ENCODE peak calls at places on chromosomes 12 and 14, in nine cellular contexts. S, F, X, Y, N, B, R, M and E are unnamed samples.
A peak's percentile ranks its signal among the peaks of the same experiment; 100 is the strongest.

GRCh38 chr14:91727121-91727520 is 4.8 kb downstream of the CATSPERB start:
- DNase-seq in X (no peak), R (no peak), B (no peak), S (peak; percentile 86), N (no peak), F (no peak), M (peak; percentile 72), Y (no peak), E (no peak)

GRCh38 chr12:119334459-119335170 is at the start of gene CCDC60:
- DNase-seq in F (no peak), B (no peak), X (peak; percentile 81), N (no peak), Y (peak; percentile 31), S (no peak), R (no peak), M (no peak), E (no peak)

GRCh38 chr12:68334136-68334535 is 2.0 kb upstream of the MDM1 start:
- DNase-seq in R (no peak), X (no peak), S (no peak), B (no peak), M (no peak), Y (no peak), N (no peak), F (no peak), E (peak; percentile 86)

GRCh38 chr12:716506-716905 is 35.9 kb upstream of the WNK1 start:
- DNase-seq in F (no peak), R (peak; percentile 68), Y (no peak), S (no peak), N (peak; percentile 72), B (peak; percentile 50), M (no peak), X (no peak), E (no peak)

GRCh38 chr12:107109726-107110518 is 16.6 kb upstream of the CRY1 start:
- DNase-seq in M (no peak), X (no peak), N (no peak), F (no peak), S (peak; percentile 19), B (no peak), R (peak; percentile 33), Y (no peak), E (peak; percentile 90)

GRCh38 chr14:50047274-50047676 is 69.1 kb downstream of the VCPKMT start:
- DNase-seq in B (no peak), R (no peak), Y (no peak), S (no peak), F (no peak), M (no peak), X (no peak), N (no peak), E (no peak)

GRCh38 chr12:59401862-59402261 is 194.0 kb upstream of the SLC16A7 start:
- DNase-seq in S (no peak), X (no peak), B (no peak), F (no peak), M (no peak), Y (no peak), N (no peak), R (no peak), E (no peak)

GRCh38 chr12:65204886-65205525 is 35.6 kb downstream of the LEMD3 start:
- DNase-seq in X (no peak), M (no peak), Y (no peak), B (no peak), S (no peak), N (no peak), F (no peak), R (no peak), E (no peak)

GRCh38 chr14:58298880-58299664 is 717 bp downstream of the ARID4A start:
- DNase-seq in R (peak; percentile 20), S (no peak), N (no peak), Y (peak; percentile 64), M (peak; percentile 40), F (no peak), B (no peak), X (peak; percentile 41), E (no peak)

GRCh38 chr12:52720487-52720886 is 17.2 kb upstream of the KRT77 start:
- DNase-seq in F (no peak), R (no peak), N (no peak), S (peak; percentile 6), Y (no peak), B (no peak), X (no peak), M (no peak), E (no peak)

GRCh38 chr12:58364389-58365086 is 423.2 kb downstream of the ATP23 start:
- DNase-seq in Y (no peak), M (peak; percentile 97), F (peak; percentile 97), N (peak; percentile 98), X (no peak), R (peak; percentile 93), B (peak; percentile 91), S (peak; percentile 99), E (no peak)

GRCh38 chr14:95101736-95102677 is 55.3 kb downstream of the DICER1 start:
- DNase-seq in S (no peak), R (no peak), Y (no peak), F (no peak), M (no peak), X (no peak), N (no peak), B (no peak), E (no peak)

GRCh38 chr14:95096476-95096875 is 60.9 kb downstream of the DICER1 start:
- DNase-seq in X (no peak), Y (no peak), R (no peak), M (no peak), F (no peak), N (no peak), S (no peak), B (no peak), E (no peak)

GRCh38 chr14:95095991-95096390 is 61.3 kb downstream of the DICER1 start:
- DNase-seq in N (peak; percentile 17), X (peak; percentile 73), B (no peak), S (no peak), F (no peak), R (no peak), M (no peak), Y (no peak), E (no peak)

GRCh38 chr14:95097385-95097784 is 59.9 kb downstream of the DICER1 start:
- DNase-seq in N (peak; percentile 42), B (peak; percentile 42), Y (no peak), S (no peak), R (peak; percentile 46), M (no peak), X (no peak), F (no peak), E (no peak)

GRCh38 chr14:95098984-95099599 is 58.2 kb downstream of the DICER1 start:
- DNase-seq in N (peak; percentile 85), S (peak; percentile 80), Y (peak; percentile 63), R (peak; percentile 75), B (peak; percentile 75), M (peak; percentile 82), F (peak; percentile 7), X (peak; percentile 48), E (no peak)
- H3K4me3 ChIP-seq in N (no peak overlapping the region), S (no peak overlapping the region), Y (no peak overlapping the region), R (no peak overlapping the region), B (no peak overlapping the region), M (no peak overlapping the region), F (no peak overlapping the region), X (no peak overlapping the region), E (no peak overlapping the region)

GRCh38 chr12:96196781-96197180 is 2.6 kb downstream of the ELK3 start:
- DNase-seq in X (no peak), S (peak; percentile 90), M (peak; percentile 80), B (no peak), Y (no peak), F (no peak), R (no peak), N (peak; percentile 29), E (no peak)

GRCh38 chr12:96201272-96202227 is 7.4 kb downstream of the ELK3 start:
- DNase-seq in N (peak; percentile 69), M (no peak), S (no peak), X (no peak), F (no peak), B (no peak), R (no peak), Y (no peak), E (no peak)

GRCh38 chr12:96197503-96198272 is 3.5 kb downstream of the ELK3 start:
- DNase-seq in X (no peak), R (peak; percentile 91), F (peak; percentile 74), S (peak; percentile 99), M (peak; percentile 95), B (peak; percentile 93), N (peak; percentile 90), Y (no peak), E (no peak)

GRCh38 chr12:96198970-96199369 is 4.8 kb downstream of the ELK3 start:
- DNase-seq in F (peak; percentile 69), B (peak; percentile 86), Y (no peak), S (peak; percentile 96), R (peak; percentile 79), N (peak; percentile 94), M (peak; percentile 91), X (no peak), E (no peak)

GRCh38 chr12:96199465-96199864 is 5.3 kb downstream of the ELK3 start:
- DNase-seq in Y (no peak), S (no peak), R (no peak), N (no peak), X (no peak), B (no peak), F (no peak), M (no peak), E (no peak)
- H3K4me3 ChIP-seq in Y (no peak overlapping the region), S (no peak overlapping the region), R (no peak overlapping the region), N (no peak overlapping the region), X (no peak overlapping the region), B (no peak overlapping the region), F (no peak overlapping the region), M (no peak overlapping the region), E (no peak overlapping the region)

GRCh38 chr12:101929365-101930041 is 52.1 kb downstream of the DRAM1 start:
- DNase-seq in B (no peak), M (no peak), N (no peak), Y (no peak), R (no peak), S (no peak), F (no peak), X (no peak), E (no peak)
- H3K4me3 ChIP-seq in B (no peak overlapping the region), M (no peak overlapping the region), N (no peak overlapping the region), Y (no peak overlapping the region), R (no peak overlapping the region), S (no peak overlapping the region), F (no peak overlapping the region), X (no peak overlapping the region), E (no peak overlapping the region)

GRCh38 chr14:34711169-34711568 is 3.2 kb downstream of the CFL2 start:
- DNase-seq in R (peak; percentile 78), M (peak; percentile 94), F (peak; percentile 82), X (no peak), Y (no peak), B (peak; percentile 73), N (peak; percentile 96), S (peak; percentile 92), E (no peak)

GRCh38 chr14:34713681-34714319 is 593 bp downstream of the CFL2 start:
- DNase-seq in N (peak; percentile 74), S (peak; percentile 77), B (peak; percentile 67), F (no peak), M (peak; percentile 84), Y (peak; percentile 52), X (peak; percentile 21), R (peak; percentile 61), E (no peak)

GRCh38 chr14:34711808-34712712 is 2.3 kb downstream of the CFL2 start:
- DNase-seq in N (no peak), M (peak; percentile 29), S (no peak), F (no peak), R (no peak), X (no peak), Y (no peak), B (no peak), E (no peak)

GRCh38 chr14:34714320-34715107 is at the start of gene CFL2:
- DNase-seq in N (peak; percentile 56), Y (peak; percentile 87), S (peak; percentile 50), X (peak; percentile 87), F (no peak), M (peak; percentile 93), B (peak; percentile 67), R (peak; percentile 74), E (peak; percentile 94)

GRCh38 chr14:34713122-34713680 is 1.2 kb downstream of the CFL2 start:
- DNase-seq in N (no peak), X (no peak), S (no peak), M (no peak), B (no peak), Y (no peak), F (no peak), R (no peak), E (no peak)
- H3K4me3 ChIP-seq in N (peak overlapping the region; percentile 87), X (peak overlapping the region; percentile 92), S (peak overlapping the region; percentile 81), M (peak overlapping the region; percentile 80), B (peak overlapping the region; percentile 71), Y (peak overlapping the region; percentile 98), F (peak overlapping the region; percentile 75), R (peak overlapping the region; percentile 82), E (peak overlapping the region; percentile 81)